ENCODE peak calls at places on chromosomes 2 and 18, in ten cellular contexts. V is heart right ventricle; C is tibial artery; W is stomach; D is IMR-90; Y is esophagus squamous epithelium; A is AG04450; E is lower leg skin; P is hepatocyte; S is CD8-positive, alpha-beta memory T cell. H is an unnamed sample.

GRCh38 chr2:164495491-164496223 is 125.6 kb downstream of the GRB14 start:
- DNase-seq in V (peak; percentile 11), C (no peak), W (no peak), D (peak; percentile 43), Y (no peak), A (no peak), E (peak; percentile 15), P (peak; percentile 42), S (no peak), H (peak; percentile 22)

GRCh38 chr2:128317186-128317897 is 1.3 kb downstream of the HS6ST1 start:
- DNase-seq in V (no peak), C (no peak), W (peak; percentile 43), D (no peak), Y (no peak), A (no peak), E (peak; percentile 18), P (peak; percentile 34), S (peak; percentile 29), H (no peak)

GRCh38 chr2:32715391-32715841 is 87.6 kb downstream of the TTC27 start:
- DNase-seq in V (no peak), C (no peak), W (no peak), D (peak; percentile 15), Y (no peak), A (no peak), E (no peak), P (no peak), S (no peak), H (no peak)

GRCh38 chr2:177084607-177085006 is 128.0 kb upstream of the HNRNPA3 start:
- DNase-seq in V (no peak), C (no peak), W (no peak), D (no peak), Y (no peak), A (no peak), E (no peak), P (no peak), S (no peak), H (no peak)

GRCh38 chr18:24500766-24501165 is 40.3 kb downstream of the HRH4 start:
- DNase-seq in V (no peak), C (no peak), W (no peak), D (peak; percentile 16), Y (no peak), A (no peak), E (no peak), P (no peak), S (no peak), H (no peak)

GRCh38 chr2:75130171-75130570 is 69.1 kb downstream of the TACR1 start:
- DNase-seq in V (no peak), C (no peak), W (no peak), D (no peak), Y (no peak), A (no peak), E (no peak), P (no peak), S (no peak), H (no peak)

GRCh38 chr2:28666496-28667184 is 85.0 kb upstream of the PPP1CB start:
- DNase-seq in V (no peak), C (no peak), W (no peak), D (peak; percentile 49), Y (no peak), A (no peak), E (no peak), P (no peak), S (no peak), H (no peak)

GRCh38 chr2:233075966-233076339 is 15.8 kb downstream of the INPP5D start:
- DNase-seq in V (no peak), C (no peak), W (peak; percentile 30), D (no peak), Y (no peak), A (no peak), E (no peak), P (no peak), S (peak; percentile 68), H (no peak)

GRCh38 chr18:12308386-12309100 is 502 bp downstream of the TUBB6 start:
- DNase-seq in V (peak; percentile 83), C (peak; percentile 89), W (peak; percentile 70), D (peak; percentile 88), Y (peak; percentile 21), A (peak; percentile 71), E (peak; percentile 81), P (peak; percentile 91), S (no peak), H (peak; percentile 71)

GRCh38 chr18:12310762-12311161 is 2.7 kb downstream of the TUBB6 start:
- DNase-seq in V (no peak), C (no peak), W (no peak), D (no peak), Y (no peak), A (no peak), E (no peak), P (no peak), S (no peak), H (no peak)

GRCh38 chr18:12307871-12308385 is at the start of gene TUBB6:
- DNase-seq in V (peak; percentile 81), C (peak; percentile 61), W (peak; percentile 47), D (peak; percentile 81), Y (no peak), A (no peak), E (peak; percentile 38), P (peak; percentile 83), S (no peak), H (no peak)

GRCh38 chr18:12307251-12307736 is 747 bp upstream of the TUBB6 start:
- DNase-seq in V (peak; percentile 64), C (peak; percentile 73), W (no peak), D (peak; percentile 76), Y (no peak), A (no peak), E (peak; percentile 57), P (peak; percentile 65), S (no peak), H (no peak)

DNA sequence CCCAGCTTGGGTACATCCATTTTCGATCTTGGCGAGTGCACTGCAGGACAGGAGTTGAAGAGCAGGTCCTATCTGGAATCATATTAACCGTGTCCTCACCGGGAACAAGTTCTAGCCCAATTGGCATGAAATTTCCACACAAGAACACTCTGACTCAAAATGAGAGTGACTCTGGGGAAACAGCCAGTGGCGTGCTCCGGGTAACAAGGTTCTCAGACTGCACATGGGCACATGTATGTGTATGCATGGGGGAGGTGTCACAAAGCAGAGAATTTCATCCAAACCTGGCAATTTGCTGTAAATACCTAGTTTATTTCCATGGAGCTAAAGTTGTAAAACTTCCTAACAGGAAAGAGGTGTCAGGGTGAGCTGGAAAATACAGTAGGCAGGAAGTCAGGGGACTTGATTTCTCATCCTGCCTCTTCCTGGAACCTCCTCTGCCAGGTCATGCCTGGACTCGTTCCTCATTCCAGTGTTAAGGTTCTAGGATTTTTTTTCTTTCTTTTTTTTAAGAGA is 1.7 kb downstream of the TUBB6 start:
- DNase-seq in V (no peak), C (no peak), W (no peak), D (no peak), Y (no peak), A (no peak), E (no peak), P (no peak), S (no peak), H (no peak)
- H3K4me3 ChIP-seq in V (no peak overlapping the region), C (peak overlapping the region; percentile 88), W (peak overlapping the region; percentile 73), D (peak overlapping the region; percentile 96), Y (peak overlapping the region; percentile 96), A (peak overlapping the region; percentile 89), E (no peak overlapping the region), P (peak overlapping the region; percentile 0), S (no peak overlapping the region), H (no peak overlapping the region)

DNA sequence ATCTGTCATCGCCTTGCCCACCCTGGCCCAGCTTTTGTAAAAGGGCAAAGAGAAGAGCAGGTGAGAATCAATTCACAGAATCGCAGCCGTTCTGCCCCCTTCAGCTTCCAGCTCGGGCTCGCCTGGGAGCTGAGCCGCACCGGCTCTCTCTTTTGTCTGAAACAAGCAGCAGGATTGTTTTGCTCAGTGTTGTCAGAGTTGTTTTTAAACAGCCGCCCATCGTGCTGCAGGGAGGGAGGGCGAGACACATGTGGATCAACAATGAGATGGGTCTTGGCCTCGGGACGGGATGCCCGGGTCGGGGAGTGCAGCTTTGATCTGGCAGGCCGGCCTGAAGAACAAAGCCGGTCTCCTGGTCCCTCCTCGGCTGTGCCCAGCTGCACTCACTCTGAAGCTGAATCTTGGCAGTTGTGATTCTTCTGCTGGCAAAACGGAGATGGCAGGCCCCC is 39.7 kb upstream of the HDAC4 start:
- DNase-seq in V (no peak), C (no peak), W (no peak), D (no peak), Y (no peak), A (no peak), E (no peak), P (peak; percentile 26), S (no peak), H (no peak)
- H3K4me3 ChIP-seq in V (no peak overlapping the region), C (peak overlapping the region; percentile 40), W (no peak overlapping the region), D (no peak overlapping the region), Y (peak overlapping the region; percentile 46), A (no peak overlapping the region), E (no peak overlapping the region), P (no peak overlapping the region), S (peak overlapping the region; percentile 36), H (no peak overlapping the region)

DNA sequence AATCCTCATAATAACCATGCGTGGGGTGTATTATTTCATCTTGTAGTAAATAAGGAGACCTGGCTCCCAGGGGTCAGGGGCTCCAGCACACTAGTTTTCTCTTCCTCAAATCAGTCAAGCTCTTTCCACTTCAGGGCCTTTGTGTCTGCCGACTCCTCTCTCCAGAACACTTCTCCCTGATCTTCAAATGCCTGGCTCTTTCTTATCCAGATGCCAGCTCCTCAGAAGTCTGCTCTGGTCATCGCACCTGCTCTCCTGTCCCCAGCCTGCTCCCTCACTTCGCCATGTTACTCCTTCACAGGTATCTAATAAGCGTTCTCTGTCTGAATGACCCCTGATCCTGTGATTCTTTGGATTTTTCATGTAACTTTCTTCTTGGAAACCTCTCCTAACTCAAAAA is 62.0 kb downstream of the GYPC start:
- DNase-seq in V (no peak), C (no peak), W (no peak), D (no peak), Y (no peak), A (no peak), E (no peak), P (no peak), S (no peak), H (no peak)
- H3K4me3 ChIP-seq in V (no peak overlapping the region), C (no peak overlapping the region), W (no peak overlapping the region), D (no peak overlapping the region), Y (no peak overlapping the region), A (no peak overlapping the region), E (no peak overlapping the region), P (no peak overlapping the region), S (no peak overlapping the region), H (no peak overlapping the region)

GRCh38 chr2:236887953-236888765 is 197.5 kb upstream of the COPS8 start:
- DNase-seq in V (no peak), C (no peak), W (no peak), D (no peak), Y (no peak), A (no peak), E (no peak), P (no peak), S (no peak), H (no peak)

GRCh38 chr2:236889081-236889780 is 196.5 kb upstream of the COPS8 start:
- DNase-seq in V (no peak), C (no peak), W (no peak), D (no peak), Y (no peak), A (no peak), E (no peak), P (no peak), S (no peak), H (peak; percentile 86)

GRCh38 chr2:236887519-236887918 is 198.2 kb upstream of the COPS8 start:
- DNase-seq in V (peak; percentile 45), C (peak; percentile 77), W (no peak), D (peak; percentile 28), Y (no peak), A (peak; percentile 4), E (peak; percentile 57), P (peak; percentile 72), S (no peak), H (no peak)

GRCh38 chr2:236888766-236889035 is 197.0 kb upstream of the COPS8 start:
- DNase-seq in V (no peak), C (no peak), W (no peak), D (no peak), Y (no peak), A (no peak), E (no peak), P (no peak), S (no peak), H (no peak)

GRCh38 chr2:236889791-236890704 is 195.6 kb upstream of the COPS8 start:
- DNase-seq in V (no peak), C (no peak), W (no peak), D (no peak), Y (no peak), A (no peak), E (peak; percentile 8), P (no peak), S (no peak), H (no peak)
- H3K4me3 ChIP-seq in V (no peak overlapping the region), C (no peak overlapping the region), W (no peak overlapping the region), D (no peak overlapping the region), Y (no peak overlapping the region), A (no peak overlapping the region), E (no peak overlapping the region), P (no peak overlapping the region), S (no peak overlapping the region), H (no peak overlapping the region)